ENCODE peak calls at places on chromosomes 4 and X, in four cellular contexts. G, Z, W and E are unnamed samples.

GRCh38 chr4:159077702-159078495 is 25.0 kb upstream of the RAPGEF2 start:
- DNase-seq in G (no peak), Z (peak), W (no peak), E (peak)

GRCh38 chr4:140955528-140956094 is 177.7 kb downstream of the RNF150 start:
- DNase-seq in G (no peak), W (no peak), Z (no peak), E (no peak)

GRCh38 chr4:118921736-118922135 is 33.1 kb downstream of the SYNPO2 start:
- DNase-seq in W (no peak), G (no peak), Z (no peak), E (no peak)

GRCh38 chr4:117786566-117786965 is 247.7 kb upstream of the NDST3 start:
- DNase-seq in W (no peak), G (no peak), Z (no peak), E (no peak)

GRCh38 chr4:140099993-140100392 is 54.0 kb downstream of the MAML3 start:
- DNase-seq in Z (no peak), G (no peak), W (no peak), E (no peak)

GRCh38 chr4:29058519-29058918 is 1661.7 kb upstream of the PCDH7 start:
- DNase-seq in W (no peak), Z (no peak), G (no peak), E (no peak)

GRCh38 chrX:24423960-24424359 is 41.1 kb upstream of the PDK3 start:
- DNase-seq in Z (peak), W (no peak), G (no peak), E (no peak)

GRCh38 chr4:151389316-151389715 is 19.7 kb upstream of the FHIP1A start:
- DNase-seq in W (no peak), G (no peak), Z (no peak), E (no peak)

GRCh38 chr4:28621541-28621940 is 1760.9 kb downstream of the STIM2 start:
- DNase-seq in G (no peak), Z (no peak), W (no peak), E (no peak)

GRCh38 chrX:11996810-11997209 is 141.5 kb upstream of the FRMPD4 start:
- DNase-seq in G (no peak), Z (no peak), W (no peak), E (no peak)

GRCh38 chr4:1010522-1011021 is 854 bp upstream of the FGFRL1 start:
- DNase-seq in G (peak), Z (no peak), W (peak), E (no peak)

GRCh38 chr4:165476214-165477098 is 97.6 kb downstream of the CPE start:
- DNase-seq in G (no peak), Z (no peak), W (peak), E (no peak)

GRCh38 chr4:78732332-78733104 is 43.6 kb upstream of the BMP2K start:
- DNase-seq in Z (no peak), G (no peak), W (peak), E (no peak)

GRCh38 chrX:2710041-2710471 is 19.0 kb downstream of the CD99 start:
- DNase-seq in W (peak), G (no peak), Z (no peak), E (no peak)

GRCh38 chrX:14913241-14913640 is 40.0 kb downstream of the MOSPD2 start:
- DNase-seq in W (no peak), G (no peak), Z (no peak), E (no peak)

GRCh38 chr4:92305148-92305877 is 1.5 kb downstream of the GRID2 start:
- DNase-seq in W (peak), Z (no peak), G (peak), E (no peak)

GRCh38 chrX:102138064-102138463 is 4.2 kb downstream of the TCEAL6 start:
- DNase-seq in Z (no peak), W (no peak), G (no peak), E (no peak)

GRCh38 chr4:104394409-104394813 is 100.3 kb downstream of the CXXC4 start:
- DNase-seq in G (no peak), W (no peak), Z (no peak), E (no peak)

GRCh38 chr4:52299120-52299519 is 248.0 kb downstream of the SPATA18 start:
- DNase-seq in G (no peak), W (no peak), Z (no peak), E (no peak)

GRCh38 chr4:140172960-140173359 is 19.0 kb upstream of the MAML3 start:
- DNase-seq in W (no peak), G (no peak), Z (no peak), E (no peak)

GRCh38 chr4:186167605-186168004 is 23.8 kb upstream of the CYP4V2 start:
- DNase-seq in W (no peak), G (no peak), Z (no peak), E (no peak)

GRCh38 chr4:180057891-180058643 is 2185.1 kb upstream of the TENM3 start:
- DNase-seq in Z (no peak), G (peak), W (no peak), E (no peak)

GRCh38 chr4:180059216-180059881 is 2183.9 kb upstream of the TENM3 start:
- DNase-seq in Z (no peak), W (peak), G (peak), E (no peak)

GRCh38 chr4:180060159-180060889 is 2182.9 kb upstream of the TENM3 start:
- DNase-seq in W (no peak), G (no peak), Z (no peak), E (no peak)

GRCh38 chr4:180058731-180059215 is 2184.4 kb upstream of the TENM3 start:
- DNase-seq in W (peak), Z (no peak), G (peak), E (no peak)

GRCh38 chr4:180057198-180057821 is 2185.9 kb upstream of the TENM3 start:
- DNase-seq in Z (no peak), G (peak), W (peak), E (no peak)
- TF ChIP-seq CREM in Z (no peak), G (no peak), W (no peak), E (no peak)

DNA sequence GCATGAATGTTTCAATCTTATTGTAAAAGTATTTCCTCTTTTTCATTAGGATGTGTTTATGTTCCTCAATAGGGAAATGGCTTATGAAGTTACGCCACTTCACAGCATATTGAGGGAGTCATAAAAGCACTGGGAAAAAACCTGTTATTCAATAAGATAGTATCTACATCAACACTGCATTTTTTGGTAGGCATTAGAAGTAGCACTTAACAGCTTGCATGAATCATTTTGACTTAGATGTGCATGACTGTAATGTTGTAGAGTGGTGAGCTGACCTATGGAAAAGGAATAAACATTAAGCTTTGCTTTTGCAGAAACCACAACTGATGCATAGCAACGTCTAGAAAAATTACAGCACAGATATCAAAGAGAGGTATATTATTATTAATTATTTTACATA is 111.2 kb upstream of the GRXCR1 start:
- DNase-seq in W (no peak), G (no peak), Z (no peak), E (no peak)
- TF ChIP-seq CREM in W (no peak), G (no peak), Z (no peak), E (no peak)

GRCh38 chr4:11910780-11911179 is 482.1 kb upstream of the HS3ST1 start:
- DNase-seq in Z (no peak), W (no peak), G (no peak), E (no peak)

GRCh38 chr4:11912886-11913285 is 484.2 kb upstream of the HS3ST1 start:
- DNase-seq in G (no peak), Z (no peak), W (no peak), E (no peak)

GRCh38 chr4:11908712-11909111 is 480.0 kb upstream of the HS3ST1 start:
- DNase-seq in G (no peak), Z (no peak), W (no peak), E (no peak)

DNA sequence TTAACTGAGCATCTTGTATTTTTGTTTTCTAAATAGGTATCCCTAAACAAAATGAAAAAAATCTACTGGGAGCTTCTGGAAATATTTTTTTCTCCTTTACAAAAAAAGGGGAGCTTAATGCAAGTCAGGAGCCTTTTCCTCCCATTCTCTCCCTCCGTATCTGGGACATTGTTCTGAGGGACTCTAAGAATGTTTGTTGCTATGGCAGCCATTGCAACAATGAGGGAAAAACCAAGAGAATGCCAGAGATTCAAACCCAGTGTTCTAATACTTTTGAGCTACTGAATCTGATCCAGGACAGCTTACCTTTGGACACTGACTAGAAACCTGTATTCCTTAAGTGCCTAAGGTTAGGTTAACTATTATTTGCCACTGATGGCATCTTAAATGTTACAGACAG is 485.7 kb upstream of the HS3ST1 start:
- DNase-seq in G (no peak), W (no peak), Z (no peak), E (no peak)
- TF ChIP-seq CREM in G (no peak), W (no peak), Z (no peak), E (no peak)

DNA sequence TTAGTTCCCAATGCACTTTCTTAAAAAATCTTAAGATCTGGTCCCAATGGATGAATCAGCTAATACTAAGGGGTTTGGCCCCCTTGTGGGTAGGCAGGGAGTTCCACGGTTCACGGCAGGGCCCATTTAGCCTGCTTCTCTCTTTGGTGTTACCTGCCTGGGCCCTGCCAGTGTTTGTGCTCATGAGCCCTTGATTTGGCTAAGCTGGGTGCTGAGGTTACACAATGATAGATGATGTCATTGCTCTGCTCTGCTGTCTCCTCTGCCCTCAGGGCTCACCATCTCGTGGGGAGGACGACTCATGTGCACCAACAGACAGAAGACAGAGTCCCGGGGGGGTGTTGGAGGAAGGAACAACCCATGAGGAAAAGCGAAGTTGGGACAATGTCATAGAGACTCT is 24.4 kb downstream of the RTL5 start:
- DNase-seq in W (no peak), G (no peak), Z (no peak), E (no peak)
- TF ChIP-seq CREM in W (no peak), G (no peak), Z (no peak), E (no peak)

GRCh38 chr4:145507636-145508035 is 26.0 kb downstream of the SMAD1 start:
- DNase-seq in Z (peak), W (no peak), G (no peak), E (no peak)
- TF ChIP-seq CREM in Z (no peak), W (no peak), G (no peak), E (no peak)

GRCh38 chr4:75344915-75345314 is 169.3 kb downstream of the RCHY1 start:
- DNase-seq in W (no peak), G (no peak), Z (no peak), E (no peak)
- TF ChIP-seq CREM in W (no peak), G (no peak), Z (no peak), E (no peak)